ENCODE peak calls at places on chromosomes 3 and 15, in five cellular contexts. T, A, I, B and K are unnamed samples.

GRCh38 chr15:46636220-46636619 is 1001.4 kb downstream of the SQOR start:
- DNase-seq in I (peak; percentile 7), B (no peak), A (no peak), T (no peak), K (no peak)

GRCh38 chr15:70187331-70187730 is 89.6 kb upstream of the TLE3 start:
- DNase-seq in T (no peak), A (no peak), I (no peak), B (no peak), K (no peak)

GRCh38 chr3:13838421-13838820 is 41.5 kb downstream of the WNT7A start:
- DNase-seq in A (no peak), I (no peak), T (no peak), B (no peak), K (no peak)

GRCh38 chr3:197353867-197354180 is 55.4 kb upstream of the DLG1 start:
- DNase-seq in A (no peak), T (no peak), I (no peak), B (no peak), K (no peak)

GRCh38 chr15:79401301-79401700 is 30.8 kb upstream of the MINAR1 start:
- DNase-seq in T (no peak), B (no peak), I (no peak), A (no peak), K (no peak)

GRCh38 chr3:5580821-5581220 is 393.3 kb downstream of the EDEM1 start:
- DNase-seq in A (no peak), B (no peak), I (no peak), T (no peak), K (no peak)

GRCh38 chr15:72307036-72307435 is 12.9 kb downstream of the CELF6 start:
- DNase-seq in B (no peak), T (no peak), I (no peak), A (no peak), K (no peak)

GRCh38 chr3:128385080-128385832 is 81.4 kb downstream of the DNAJB8 start:
- DNase-seq in T (no peak), B (peak; percentile 75), I (no peak), A (no peak), K (no peak)

GRCh38 chr3:39849992-39850706 is 40.7 kb downstream of the MYRIP start:
- DNase-seq in B (no peak), I (no peak), T (no peak), A (no peak), K (no peak)

GRCh38 chr3:136291302-136291701 is 41.2 kb downstream of the PCCB start:
- DNase-seq in B (no peak), I (no peak), T (no peak), A (no peak), K (no peak)

GRCh38 chr3:187107989-187108388 is 31.3 kb downstream of the RPL39L start:
- DNase-seq in A (no peak), T (no peak), B (no peak), I (no peak), K (no peak)

GRCh38 chr3:148971819-148972218 is 19.5 kb upstream of the GYG1 start:
- DNase-seq in I (no peak), A (no peak), B (no peak), T (no peak), K (no peak)

GRCh38 chr3:98731720-98732238 is 31.4 kb upstream of the ST3GAL6 start:
- DNase-seq in I (peak; percentile 23), B (peak; percentile 73), T (no peak), A (no peak), K (no peak)

GRCh38 chr3:160611141-160611540 is 45.8 kb upstream of the KPNA4 start:
- DNase-seq in A (no peak), B (no peak), T (no peak), I (no peak), K (no peak)

GRCh38 chr15:90082140-90082713 is 20.0 kb downstream of the IDH2 start:
- DNase-seq in B (no peak), A (no peak), T (no peak), I (no peak), K (no peak)

GRCh38 chr3:61146010-61146569 is 105.2 kb downstream of the FHIT start:
- DNase-seq in B (no peak), A (no peak), I (no peak), T (no peak), K (no peak)

GRCh38 chr3:142180761-142181362 is 31.5 kb upstream of the TFDP2 start:
- DNase-seq in T (peak; percentile 54), A (peak; percentile 44), B (peak; percentile 28), I (peak; percentile 58), K (no peak)

GRCh38 chr3:43893721-43894120 is 203.0 kb downstream of the ABHD5 start:
- DNase-seq in I (no peak), T (no peak), A (no peak), B (no peak), K (no peak)

GRCh38 chr3:12588674-12589054 is 31.8 kb downstream of the MKRN2 start:
- DNase-seq in T (no peak), B (no peak), I (no peak), A (no peak), K (no peak)

GRCh38 chr3:188323067-188323842 is 169.3 kb downstream of the LPP start:
- DNase-seq in I (no peak), T (no peak), B (no peak), A (no peak), K (no peak)

GRCh38 chr3:9512456-9513045 is 41.1 kb downstream of the LHFPL4 start:
- DNase-seq in I (no peak), A (no peak), T (no peak), B (no peak), K (no peak)

GRCh38 chr3:54294214-54294613 is 171.9 kb downstream of the CACNA2D3 start:
- DNase-seq in A (no peak), B (no peak), T (no peak), I (no peak), K (no peak)

GRCh38 chr3:97744289-97744688 is 20.3 kb upstream of the ARL6 start:
- DNase-seq in T (no peak), B (no peak), A (no peak), I (no peak), K (no peak)

GRCh38 chr15:27358751-27359434 is 387.9 kb downstream of the GABRG3 start:
- DNase-seq in I (peak; percentile 41), B (peak; percentile 5), A (peak; percentile 54), T (peak; percentile 90), K (no peak)

DNA sequence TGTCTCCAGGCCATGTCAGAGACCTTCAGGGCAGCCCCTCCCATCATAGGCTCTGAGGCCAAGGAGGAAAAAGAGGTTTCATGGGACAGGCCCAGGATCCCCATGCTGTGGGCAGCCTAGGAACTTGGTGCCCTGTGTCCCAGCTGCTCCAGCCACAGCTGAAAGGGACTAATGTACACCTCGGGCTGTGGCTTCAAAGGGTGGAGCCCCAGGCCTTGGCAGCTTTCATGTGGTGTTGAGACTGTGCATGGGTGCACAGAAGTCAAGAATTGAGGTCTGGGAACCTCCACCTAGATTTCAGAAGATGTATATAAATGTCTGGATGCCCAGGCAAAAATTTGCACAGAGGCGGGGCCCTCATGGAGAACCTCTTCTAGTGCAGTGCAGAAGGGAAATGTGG is 6.6 kb upstream of the SSR3 start:
- DNase-seq in T (no peak), A (no peak), B (no peak), I (no peak), K (no peak)
- H3K4me1 ChIP-seq in T (no peaks in the 10 kb centered on the region), A (peaks cover 14% of the 10 kb centered on the region), B (no peaks in the 10 kb centered on the region), I (peaks cover 7% of the 10 kb centered on the region), K (peaks cover 12% of the 10 kb centered on the region)

DNA sequence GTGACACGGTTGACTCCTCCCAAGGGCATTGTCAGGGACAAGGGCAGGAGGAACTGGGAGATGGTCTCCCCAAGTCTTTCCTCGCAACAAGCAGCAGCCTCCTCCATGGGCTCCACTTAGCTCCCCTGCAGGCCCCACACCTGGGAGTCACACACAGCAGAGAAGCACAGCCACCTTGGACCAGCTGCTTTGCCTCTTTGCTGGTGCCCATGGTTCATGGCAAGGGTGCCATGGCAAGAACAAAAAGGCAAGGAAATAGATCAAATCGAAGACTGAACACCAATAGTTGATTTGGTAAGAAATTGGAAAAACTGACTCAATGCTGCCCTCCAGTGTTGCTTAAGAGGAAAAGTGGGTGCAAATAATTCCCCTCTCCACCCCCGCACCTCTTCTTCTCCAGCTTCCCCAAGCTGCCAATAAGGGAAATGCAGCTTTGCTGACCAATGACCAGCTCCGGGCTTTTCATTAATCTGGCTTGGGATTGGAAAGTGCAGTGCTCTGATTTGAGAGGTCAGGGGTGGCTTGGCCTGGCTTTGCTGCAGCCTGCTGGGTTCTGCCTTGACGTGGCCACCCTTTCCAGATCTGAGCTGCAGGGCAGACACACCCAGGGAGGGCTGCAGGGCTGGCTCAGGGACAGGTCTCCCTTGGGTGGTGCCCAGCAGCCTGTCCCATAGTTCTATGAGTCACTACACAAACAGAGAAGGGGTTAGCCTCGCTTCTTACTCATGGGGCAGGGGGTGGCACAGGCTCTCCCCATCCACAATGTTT is 162.0 kb downstream of the KLF13 start:
- DNase-seq in I (peak; percentile 92), T (peak; percentile 58), A (peak; percentile 81), B (peak; percentile 64), K (peak; percentile 78)
- TF ChIP-seq TAF1 in I (no peak), T (no peak), A (no peak), B (no peak), K (no peak)

GRCh38 chr15:65877752-65878151 is 8.5 kb downstream of the RAB11A start:
- DNase-seq in I (no peak), A (no peak), T (no peak), B (no peak), K (no peak)
- H3K4me1 ChIP-seq in I (no peaks in the 10 kb centered on the region), A (peaks cover 2% of the 10 kb centered on the region), T (no peaks in the 10 kb centered on the region), B (peaks cover 12% of the 10 kb centered on the region), K (peaks cover 11% of the 10 kb centered on the region)

DNA sequence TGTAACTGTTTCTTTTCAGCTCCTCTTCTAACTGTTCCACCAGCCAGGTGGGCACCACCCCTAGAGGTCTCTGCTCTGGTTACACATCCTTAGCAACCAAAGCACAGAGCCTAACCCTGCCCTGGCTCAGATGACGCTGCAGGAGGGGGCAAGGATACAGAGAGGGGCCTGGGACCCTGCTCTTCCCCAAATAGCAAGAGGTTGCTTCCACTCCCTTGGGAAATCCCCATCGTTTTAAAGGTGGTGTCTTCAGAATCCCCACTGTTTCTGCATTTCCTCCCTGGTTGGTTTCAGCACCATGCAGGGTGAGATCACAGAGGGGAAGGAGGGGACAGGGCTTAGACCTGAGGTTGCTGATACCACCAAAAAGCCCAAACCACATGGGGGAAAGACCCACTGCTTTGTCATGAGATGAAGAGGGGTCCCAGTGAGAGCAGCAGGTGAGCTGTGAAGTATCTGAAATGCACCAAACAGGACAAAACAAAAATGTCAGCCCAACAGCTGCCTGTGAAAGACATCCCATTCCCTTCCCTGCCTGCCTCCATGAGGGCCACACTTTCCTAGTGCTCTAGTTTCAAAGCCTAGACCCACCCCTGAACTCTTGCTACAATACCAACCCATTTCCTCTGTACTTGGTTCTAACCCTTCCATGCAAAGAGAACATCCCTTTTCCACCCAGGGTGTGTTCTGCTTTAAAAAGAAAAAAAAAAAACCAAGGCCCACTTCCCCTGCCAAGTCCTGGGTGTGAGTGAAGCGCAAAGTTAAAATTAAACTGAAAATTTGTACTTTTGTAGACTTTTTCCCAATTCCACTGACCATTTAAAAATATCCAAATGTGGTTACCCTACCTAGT is 29.0 kb downstream of the ANP32A start:
- DNase-seq in B (no peak), T (no peak), I (no peak), A (no peak), K (peak; percentile 87)
- TF ChIP-seq TAF1 in B (no peak), T (peak; percentile 7), I (no peak), A (no peak), K (no peak)